ENCODE peak calls at places on chromosome 21, in six cellular contexts. X is right atrium auricular region, Q is neural progenitor cell, B is psoas muscle, C is PC-9, F is hepatocyte. M is an unnamed sample. For H3K27me3 and H3K4me1, the result is how much of the 10 kb centered on the place peaks cover.

GRCh38 chr21:15276243-15276642 is 211.4 kb upstream of the NRIP1 start:
- DNase-seq in X (no peak), Q (no peak), B (no peak), C (no peak), F (no peak), M (no peak)

GRCh38 chr21:14880922-14881321 is 183.9 kb downstream of the NRIP1 start:
- DNase-seq in X (no peak), Q (no peak), B (no peak), C (no peak), F (no peak), M (no peak)

GRCh38 chr21:31374430-31374829 is 30.4 kb upstream of the TIAM1 start:
- DNase-seq in X (no peak), Q (no peak), B (no peak), C (no peak), F (no peak), M (no peak)

GRCh38 chr21:36773111-36773510 is 74.2 kb downstream of the SIM2 start:
- DNase-seq in X (no peak), Q (no peak), B (peak), C (peak), F (peak), M (peak)

GRCh38 chr21:31317688-31318087 is 26.4 kb downstream of the TIAM1 start:
- DNase-seq in X (no peak), Q (no peak), B (no peak), C (no peak), F (no peak), M (no peak)

GRCh38 chr21:27480841-27481261 is 514.0 kb upstream of the ADAMTS5 start:
- DNase-seq in X (no peak), Q (no peak), B (no peak), C (no peak), F (no peak), M (no peak)

GRCh38 chr21:36661511-36662309 is 37.2 kb upstream of the SIM2 start:
- DNase-seq in X (no peak), Q (peak), B (peak), C (no peak), F (peak), M (no peak)

GRCh38 chr21:23127973-23128372 is 2129.8 kb downstream of the NCAM2 start:
- DNase-seq in X (no peak), Q (no peak), B (no peak), C (no peak), F (no peak), M (no peak)

GRCh38 chr21:17784604-17785402 is 34.4 kb downstream of the C21orf91 start:
- DNase-seq in X (no peak), Q (no peak), B (no peak), C (no peak), F (no peak), M (no peak)

GRCh38 chr21:26982767-26983166 is 15.9 kb upstream of the ADAMTS5 start:
- DNase-seq in X (no peak), Q (no peak), B (no peak), C (no peak), F (no peak), M (no peak)

GRCh38 chr21:18340387-18340942 is 63.1 kb downstream of the TMPRSS15 start:
- DNase-seq in X (no peak), Q (no peak), B (no peak), C (no peak), F (no peak), M (no peak)

GRCh38 chr21:14097881-14098499 is 112.8 kb downstream of the LIPI start:
- DNase-seq in X (peak), Q (no peak), B (no peak), C (no peak), F (no peak), M (no peak)

GRCh38 chr21:24870633-24871032 is 736.6 kb downstream of the MRPL39 start:
- DNase-seq in X (no peak), Q (no peak), B (no peak), C (no peak), F (no peak), M (no peak)

GRCh38 chr21:38295997-38296764 is 39.4 kb downstream of the KCNJ15 start:
- DNase-seq in X (no peak), Q (no peak), B (no peak), C (no peak), F (no peak), M (no peak)

GRCh38 chr21:40967771-40968170 is 120.8 kb upstream of the DSCAM start:
- DNase-seq in X (no peak), Q (peak), B (no peak), C (no peak), F (no peak), M (no peak)

GRCh38 chr21:27233514-27233913 is 266.6 kb upstream of the ADAMTS5 start:
- DNase-seq in X (no peak), Q (no peak), B (no peak), C (no peak), F (no peak), M (no peak)

GRCh38 chr21:39064325-39065012 is 118.8 kb downstream of the PSMG1 start:
- DNase-seq in X (no peak), Q (no peak), B (no peak), C (no peak), F (no peak), M (no peak)

GRCh38 chr21:26469789-26470188 is 103.3 kb downstream of the CYYR1 start:
- DNase-seq in X (no peak), Q (no peak), B (no peak), C (no peak), F (peak), M (no peak)

GRCh38 chr21:26506951-26507350 is 66.1 kb downstream of the CYYR1 start:
- DNase-seq in X (no peak), Q (no peak), B (no peak), C (no peak), F (peak), M (no peak)

GRCh38 chr21:16535100-16535418 is 805.3 kb downstream of the USP25 start:
- DNase-seq in X (peak), Q (peak), B (peak), C (peak), F (no peak), M (peak)

GRCh38 chr21:25929859-25930520 is 195.2 kb downstream of the GABPA start:
- DNase-seq in X (no peak), Q (peak), B (peak), C (no peak), F (peak), M (no peak)

GRCh38 chr21:31298618-31299269 is 45.3 kb downstream of the TIAM1 start:
- DNase-seq in X (no peak), Q (no peak), B (no peak), C (no peak), F (no peak), M (no peak)

GRCh38 chr21:27412530-27412929 is 445.6 kb upstream of the ADAMTS5 start:
- DNase-seq in X (no peak), Q (no peak), B (no peak), C (no peak), F (no peak), M (no peak)

GRCh38 chr21:36654796-36655325 is 44.1 kb upstream of the SIM2 start:
- DNase-seq in X (no peak), Q (no peak), B (no peak), C (no peak), F (no peak), M (no peak)

GRCh38 chr21:39084979-39085729 is 98.1 kb downstream of the PSMG1 start:
- DNase-seq in X (no peak), Q (no peak), B (no peak), C (peak), F (peak), M (no peak)

GRCh38 chr21:38913120-38913975 is 107.6 kb downstream of the ETS2 start:
- DNase-seq in X (peak), Q (peak), B (peak), C (peak), F (peak), M (peak)

GRCh38 chr21:37264808-37265207 is 2.3 kb downstream of the VPS26C start:
- DNase-seq in X (peak), Q (no peak), B (no peak), C (no peak), F (no peak), M (no peak)

GRCh38 chr21:29888437-29888836 is 51.4 kb downstream of the GRIK1 start:
- DNase-seq in X (no peak), Q (no peak), B (no peak), C (no peak), F (no peak), M (no peak)
- TF ChIP-seq CTCF in X (no peak), Q (no peak), B (no peak), C (no peak), F (no peak), M (no peak)

GRCh38 chr21:33076600-33077329 is 6.8 kb downstream of the OLIG1 start:
- DNase-seq in X (no peak), Q (no peak), B (no peak), C (no peak), F (no peak), M (no peak)
- H3K27me3 ChIP-seq in X (under half), Q (half or more), B (under half), C (under half), F (half or more), M (under half)

GRCh38 chr21:29114765-29115164 is 15.7 kb upstream of the MAP3K7CL start:
- DNase-seq in X (no peak), Q (peak), B (no peak), C (peak), F (no peak), M (no peak)

GRCh38 chr21:29121759-29122158 is 8.7 kb upstream of the MAP3K7CL start:
- DNase-seq in X (no peak), Q (no peak), B (no peak), C (no peak), F (no peak), M (no peak)

GRCh38 chr21:29115899-29116298 is 14.5 kb upstream of the MAP3K7CL start:
- DNase-seq in X (no peak), Q (no peak), B (no peak), C (no peak), F (no peak), M (no peak)

GRCh38 chr21:29117372-29117955 is 13.0 kb upstream of the MAP3K7CL start:
- DNase-seq in X (no peak), Q (no peak), B (no peak), C (no peak), F (no peak), M (no peak)
- H3K4me1 ChIP-seq in X (under half), Q (under half), B (under half), C (under half), F (under half), M (under half)

GRCh38 chr21:43981151-43981870 is 30.8 kb upstream of the TRAPPC10 start:
- DNase-seq in X (no peak), Q (no peak), B (no peak), C (no peak), F (no peak), M (no peak)

GRCh38 chr21:43982489-43983078 is 29.5 kb upstream of the TRAPPC10 start:
- DNase-seq in X (no peak), Q (no peak), B (no peak), C (no peak), F (no peak), M (no peak)

GRCh38 chr21:43981871-43982210 is 30.3 kb upstream of the TRAPPC10 start:
- DNase-seq in X (no peak), Q (no peak), B (no peak), C (no peak), F (no peak), M (no peak)

GRCh38 chr21:43978060-43978459 is 34.0 kb upstream of the TRAPPC10 start:
- DNase-seq in X (no peak), Q (no peak), B (no peak), C (no peak), F (no peak), M (no peak)

DNA sequence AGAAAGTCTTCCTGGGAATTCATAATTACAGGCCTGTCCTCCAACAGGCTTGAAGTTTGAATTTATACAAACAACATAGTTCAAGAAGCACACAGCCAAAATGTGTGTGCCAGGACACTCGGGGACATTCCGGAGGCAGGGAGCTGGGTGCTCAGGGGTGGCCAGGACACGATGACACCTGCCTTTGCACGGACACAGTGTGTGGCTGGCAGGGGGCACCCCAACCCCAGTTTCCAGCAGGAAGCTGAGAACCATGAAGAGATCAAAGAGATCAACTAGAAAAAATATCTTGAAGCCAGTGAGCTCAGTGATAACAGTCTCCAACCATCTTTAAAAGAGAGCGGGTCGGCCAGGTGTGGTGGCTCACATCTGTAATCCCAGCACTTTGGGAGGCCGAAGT is 32.5 kb upstream of the TRAPPC10 start:
- DNase-seq in X (no peak), Q (no peak), B (no peak), C (no peak), F (no peak), M (no peak)
- TF ChIP-seq CTCF in X (no peak), Q (no peak), B (no peak), C (no peak), F (no peak), M (no peak)

DNA sequence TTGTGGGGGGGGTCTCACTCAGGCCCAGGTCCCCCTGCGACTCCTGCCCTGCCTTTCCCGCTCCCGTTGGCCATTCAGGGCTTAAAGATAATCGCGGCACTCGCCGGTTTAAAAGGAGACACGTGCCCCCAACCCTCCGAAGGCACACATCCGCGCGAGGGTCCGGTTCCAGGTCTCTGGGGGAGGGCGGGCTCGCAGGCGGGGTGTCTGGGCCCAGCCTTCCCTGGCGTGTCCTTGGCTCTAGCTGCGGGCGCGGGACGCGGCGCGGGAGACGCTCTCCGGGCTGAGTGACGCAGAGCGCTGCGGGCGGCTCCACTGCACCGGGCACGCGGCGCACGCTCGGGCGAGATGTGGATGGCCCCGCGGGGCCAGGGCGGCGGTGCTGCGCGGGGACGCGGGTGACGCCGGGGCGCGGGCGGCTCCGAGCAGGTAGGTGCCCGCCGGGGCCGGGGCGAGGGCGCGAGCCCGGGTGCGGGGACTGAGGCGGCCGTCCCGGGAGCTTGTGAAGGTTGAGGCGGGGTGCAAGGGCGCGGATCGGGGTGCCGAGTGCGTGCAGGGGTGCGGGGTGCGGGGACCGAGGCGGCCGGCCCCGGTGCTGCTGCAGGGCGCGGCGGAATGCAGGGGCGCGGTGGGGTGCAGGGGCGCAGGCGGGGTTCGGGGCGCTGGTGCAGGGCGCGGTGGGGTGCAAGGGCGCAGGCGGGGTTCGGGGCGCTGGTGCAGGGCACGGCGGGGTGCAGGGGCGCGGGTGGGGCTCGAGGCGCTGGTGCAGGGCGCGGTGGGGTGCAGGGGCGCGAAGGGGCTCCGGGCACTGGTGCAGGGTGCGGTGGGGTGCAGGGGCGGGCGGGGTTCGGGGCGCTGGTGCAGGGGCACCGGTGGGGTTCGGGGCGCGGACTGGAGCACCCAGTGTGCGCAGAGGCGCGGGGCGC is 3.3 kb upstream of the TRPM2 start:
- DNase-seq in X (no peak), Q (no peak), B (no peak), C (no peak), F (no peak), M (no peak)
- H3K27me3 ChIP-seq in X (under half), Q (under half), B (under half), C (under half), F (under half), M (under half)

DNA sequence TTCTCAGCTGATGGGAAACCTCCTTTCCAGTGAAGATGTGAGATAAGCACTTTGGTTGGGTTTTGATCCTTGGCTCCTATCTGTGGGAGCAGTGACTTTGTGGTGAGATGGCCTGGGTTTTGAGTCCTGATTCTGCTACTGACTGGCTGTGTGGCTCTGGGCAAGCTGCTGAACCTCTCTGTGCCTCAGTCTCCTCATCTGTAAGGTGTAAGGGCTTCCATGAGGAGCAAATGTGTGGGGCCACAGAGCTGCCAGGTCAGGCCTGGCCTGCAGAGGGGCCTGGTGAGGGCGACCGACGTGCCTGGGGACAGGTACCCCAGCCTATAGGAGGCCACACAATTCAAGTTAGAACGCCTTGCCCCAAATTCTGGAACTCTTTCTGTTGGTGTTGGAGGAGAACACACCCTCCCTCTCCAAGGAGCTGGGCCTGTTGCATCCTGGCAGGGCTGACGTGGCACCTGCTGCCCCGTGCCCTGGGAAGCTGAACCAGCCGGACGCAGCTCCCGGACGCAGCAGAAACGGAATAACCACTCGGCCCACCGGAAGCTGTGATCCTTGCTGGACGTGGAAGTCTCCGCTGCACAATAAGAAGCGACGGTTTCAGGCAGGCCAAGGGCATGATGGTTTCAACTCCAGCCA is 62.7 kb downstream of the AGPAT3 start:
- DNase-seq in X (no peak), Q (no peak), B (no peak), C (no peak), F (no peak), M (no peak)
- H3K4me1 ChIP-seq in X (half or more), Q (under half), B (half or more), C (under half), F (under half), M (under half)

GRCh38 chr21:42429856-42430255 is 26.2 kb downstream of the UBASH3A start:
- DNase-seq in X (no peak), Q (peak), B (no peak), C (no peak), F (peak), M (no peak)
- TF ChIP-seq CTCF in X (no peak), Q (no peak), B (no peak), C (no peak), F (no peak), M (no peak)

DNA sequence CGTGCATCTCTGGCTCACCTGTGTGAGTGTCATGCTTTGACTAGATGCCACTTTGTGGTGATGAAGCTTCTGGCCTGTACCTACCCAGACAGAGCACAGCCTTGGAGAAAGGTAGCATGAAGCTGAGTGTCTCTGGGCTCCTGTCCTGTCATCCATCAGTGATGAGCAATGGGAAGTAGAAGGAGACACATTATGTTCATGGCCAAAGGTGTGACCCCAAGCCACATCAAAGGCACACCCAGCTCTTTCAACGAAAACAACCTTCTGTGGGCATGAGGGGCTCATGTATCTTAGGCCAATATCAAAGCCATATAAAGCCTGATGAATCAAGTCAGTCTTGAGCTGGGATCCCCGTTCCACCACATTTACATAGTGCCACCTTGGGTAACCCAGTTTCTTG is 1.0 kb upstream of the CLIC6 start:
- DNase-seq in X (no peak), Q (no peak), B (no peak), C (no peak), F (no peak), M (no peak)
- H3K27me3 ChIP-seq in X (under half), Q (half or more), B (under half), C (under half), F (under half), M (under half)

GRCh38 chr21:33937146-33937545 is 21.5 kb upstream of the ATP5PO start:
- DNase-seq in X (no peak), Q (no peak), B (no peak), C (no peak), F (no peak), M (no peak)
- H3K4me1 ChIP-seq in X (under half), Q (under half), B (under half), C (under half), F (under half), M (under half)

GRCh38 chr21:44846485-44847260 is 26.8 kb downstream of the PTTG1IP start:
- DNase-seq in X (peak), Q (peak), B (peak), C (no peak), F (peak), M (peak)

GRCh38 chr21:44845418-44846200 is 27.7 kb upstream of the SUMO3 start:
- DNase-seq in X (peak), Q (peak), B (peak), C (peak), F (peak), M (no peak)

GRCh38 chr21:44847261-44848056 is 26.0 kb downstream of the PTTG1IP start:
- DNase-seq in X (no peak), Q (no peak), B (no peak), C (no peak), F (no peak), M (no peak)

GRCh38 chr21:44844256-44844655 is 26.4 kb upstream of the SUMO3 start:
- DNase-seq in X (no peak), Q (peak), B (no peak), C (no peak), F (no peak), M (no peak)

DNA sequence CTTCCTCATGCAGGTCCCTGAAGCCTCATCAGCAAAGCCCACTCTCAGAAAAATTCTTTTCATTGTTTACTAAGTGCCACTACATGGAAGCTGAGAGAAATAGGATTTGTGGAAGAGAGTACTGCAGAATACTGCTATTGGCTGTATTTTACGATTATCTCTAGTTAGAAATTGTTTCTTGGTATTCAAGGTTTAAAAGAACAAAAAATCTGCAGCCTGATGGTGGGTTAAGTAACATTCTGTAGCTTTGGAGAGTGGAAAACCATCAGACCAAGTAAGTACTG is 27.3 kb downstream of the PTTG1IP start:
- DNase-seq in X (no peak), Q (no peak), B (no peak), C (no peak), F (no peak), M (no peak)
- TF ChIP-seq CTCF in X (no peak), Q (no peak), B (no peak), C (no peak), F (no peak), M (no peak)

M was measured in prostate gland.